ENCODE peak calls at places on chromosome 22, in eight cellular contexts. G, K, B, E, Z, F, S and L are unnamed samples.

GRCh38 chr22:19819209-19819910 is 35.3 kb downstream of the GNB1L start:
- DNase-seq in F (no peak), Z (no peak), G (no peak), K (no peak), B (no peak), E (peak; percentile 6), S (no peak), L (no peak)

GRCh38 chr22:50441428-50441993 is 33.3 kb downstream of the SBF1 start:
- DNase-seq in S (no peak), F (no peak), E (no peak), G (no peak), Z (no peak), K (peak; percentile 10), B (peak; percentile 37), L (no peak)

GRCh38 chr22:28909375-28909774 is 26.0 kb downstream of the ZNRF3 start:
- DNase-seq in Z (no peak), F (no peak), G (no peak), K (no peak), S (no peak), B (peak; percentile 28), E (no peak), L (no peak)

GRCh38 chr22:37173709-37174108 is 14.3 kb downstream of the C1QTNF6 start:
- DNase-seq in F (peak; percentile 34), S (no peak), G (no peak), Z (no peak), B (peak; percentile 13), E (peak; percentile 56), K (no peak), L (peak; percentile 66)

GRCh38 chr22:37982938-37983859 is 1.2 kb downstream of the SOX10 start:
- DNase-seq in S (no peak), G (no peak), E (no peak), F (no peak), K (no peak), Z (no peak), B (no peak), L (no peak)

GRCh38 chr22:41934284-41935014 is 7.8 kb upstream of the TNFRSF13C start:
- DNase-seq in B (no peak), S (no peak), Z (peak; percentile 26), E (no peak), K (no peak), F (peak; percentile 74), G (no peak), L (no peak)

GRCh38 chr22:29030618-29031235 is 30.9 kb downstream of the C22orf31 start:
- DNase-seq in Z (no peak), K (peak; percentile 71), B (peak; percentile 89), F (peak; percentile 80), E (peak; percentile 95), S (no peak), G (peak; percentile 82), L (peak; percentile 82)

GRCh38 chr22:50625131-50625567 is 2.8 kb downstream of the ARSA start:
- DNase-seq in F (peak; percentile 78), S (no peak), E (no peak), Z (no peak), K (no peak), B (no peak), G (no peak), L (no peak)

GRCh38 chr22:24516301-24516737 is 21.2 kb downstream of the UPB1 start:
- DNase-seq in G (peak; percentile 19), Z (no peak), S (no peak), K (no peak), B (no peak), F (no peak), E (peak; percentile 43), L (no peak)

GRCh38 chr22:38056969-38057841 is at the start of gene PICK1:
- DNase-seq in G (peak; percentile 89), B (peak; percentile 94), Z (peak; percentile 85), S (peak; percentile 65), K (peak; percentile 84), F (peak; percentile 95), E (peak; percentile 94), L (peak; percentile 94)

GRCh38 chr22:24125942-24126341 is 55.3 kb upstream of the SUSD2 start:
- DNase-seq in S (no peak), E (no peak), K (no peak), Z (no peak), F (no peak), B (no peak), G (no peak), L (no peak)

GRCh38 chr22:44337658-44338004 is 24.9 kb upstream of the SHISAL1 start:
- DNase-seq in K (no peak), E (peak; percentile 37), B (peak; percentile 86), G (peak; percentile 33), F (no peak), S (no peak), Z (no peak), L (no peak)

GRCh38 chr22:35917651-35918050 is 111.0 kb downstream of the RBFOX2 start:
- DNase-seq in G (no peak), Z (no peak), E (no peak), K (no peak), S (no peak), F (no peak), B (no peak), L (no peak)
- H3K4me1 ChIP-seq in G (peaks cover 44% of the 10 kb centered on the region), Z (peaks cover 99% of the 10 kb centered on the region), E (peaks cover 30% of the 10 kb centered on the region), K (peaks cover 9% of the 10 kb centered on the region), S (peaks cover 14% of the 10 kb centered on the region), F (peaks cover 23% of the 10 kb centered on the region), B (peaks cover 39% of the 10 kb centered on the region), L (peaks cover 82% of the 10 kb centered on the region)

DNA sequence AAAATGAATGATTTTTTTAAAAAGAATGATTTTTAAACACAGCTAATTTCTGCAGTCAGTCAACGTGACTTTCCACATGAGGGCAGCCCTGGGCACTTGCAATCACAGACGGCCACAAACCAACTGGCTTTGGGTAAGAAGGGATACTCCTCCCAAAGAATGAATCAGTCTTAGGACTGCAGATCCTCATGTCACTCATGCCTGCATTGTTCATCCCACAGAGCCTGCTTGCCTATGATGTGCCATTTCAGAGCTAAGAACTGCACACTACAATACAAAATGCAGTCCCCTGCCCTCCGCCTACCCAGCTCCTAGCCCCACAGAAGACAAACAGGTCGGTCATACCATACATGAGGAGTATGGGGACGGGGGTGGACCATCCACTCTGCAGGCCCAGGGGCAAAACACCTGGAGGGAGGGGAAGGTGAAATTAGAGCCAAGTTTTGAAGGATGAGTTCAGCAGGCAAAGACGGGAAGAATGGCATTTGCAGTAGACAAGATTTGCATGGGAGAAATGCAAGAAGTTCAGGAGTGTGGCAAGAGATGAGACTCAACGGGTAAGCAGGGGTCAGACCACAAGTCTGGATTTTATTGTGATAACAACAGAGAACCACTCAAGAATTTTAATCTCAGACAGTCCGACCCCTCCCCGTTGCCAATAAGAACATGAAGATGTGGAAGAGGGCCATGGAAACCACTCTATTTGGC is 24.7 kb downstream of the PACSIN2 start:
- DNase-seq in F (no peak), E (peak; percentile 78), S (no peak), B (no peak), Z (no peak), K (no peak), G (peak; percentile 86), L (peak; percentile 75)
- TF ChIP-seq CTCF in F (no peak), E (peak; percentile 48), S (no peak), B (no peak), Z (no peak), K (no peak), G (peak; percentile 62), L (no peak)

DNA sequence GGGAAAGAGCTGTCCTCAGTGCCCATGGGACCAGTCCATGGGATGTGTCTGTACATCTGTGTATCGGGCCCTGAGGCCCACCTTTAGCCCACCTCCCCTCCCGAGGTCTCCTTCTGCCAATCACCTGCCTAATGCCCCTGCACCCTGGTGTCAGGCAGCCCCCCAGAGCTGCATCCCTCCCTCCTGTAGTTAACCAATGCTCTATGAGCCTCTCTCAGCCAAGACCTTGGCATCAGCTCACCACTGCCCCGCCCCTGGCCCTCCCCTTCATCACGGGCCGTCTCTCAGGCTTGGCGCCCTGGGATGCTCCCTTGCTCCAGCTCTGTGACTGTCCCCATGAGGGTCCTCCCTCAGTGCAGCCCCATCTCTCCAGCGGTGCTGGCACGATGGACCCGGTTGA is 18.5 kb downstream of the MGAT3 start:
- DNase-seq in B (no peak), K (no peak), Z (no peak), E (no peak), S (no peak), F (no peak), G (no peak), L (no peak)
- H3K27ac ChIP-seq in B (no peak overlapping the region), K (peak overlapping the region; percentile 50), Z (no peak overlapping the region), E (no peak overlapping the region), S (no peak overlapping the region), F (no peak overlapping the region), G (no peak overlapping the region), L (peak overlapping the region; percentile 18)

DNA sequence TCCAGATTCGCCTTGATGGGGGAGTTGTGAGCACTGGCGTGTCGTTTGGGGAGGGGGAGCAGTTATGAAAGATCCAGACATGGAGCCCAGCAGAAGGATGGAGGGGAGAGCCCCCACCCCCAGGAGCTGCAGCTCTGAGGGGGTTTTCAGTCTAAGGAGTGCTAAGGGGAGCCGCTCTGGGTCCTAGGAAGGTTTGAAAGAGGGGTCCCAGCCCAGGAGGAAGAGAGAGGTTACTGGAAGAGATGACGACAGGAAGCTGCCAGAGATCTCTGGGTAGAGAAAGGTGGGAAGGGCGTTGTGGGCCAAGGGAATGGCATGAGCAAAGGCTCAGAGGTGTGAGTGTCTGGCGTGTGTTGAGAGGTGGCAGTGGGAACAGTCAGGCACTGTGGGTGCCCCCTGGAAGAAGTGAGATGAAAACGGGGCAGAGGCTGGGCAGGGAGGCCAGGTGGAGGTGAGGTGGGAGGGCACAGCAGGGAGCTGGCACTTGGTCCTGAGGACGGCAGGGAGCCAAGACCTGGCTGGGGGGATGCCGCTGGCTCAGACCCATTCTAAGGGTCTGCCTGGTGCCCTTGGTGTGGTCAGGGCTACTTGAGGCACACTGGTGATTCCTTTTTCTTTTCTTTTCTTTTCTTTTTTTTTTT is 1.8 kb downstream of the MGAT3 start:
- DNase-seq in F (peak; percentile 69), S (no peak), B (no peak), Z (no peak), G (no peak), K (no peak), E (no peak), L (no peak)
- H3K4me1 ChIP-seq in F (peaks cover 15% of the 10 kb centered on the region), S (peaks cover 21% of the 10 kb centered on the region), B (no peaks in the 10 kb centered on the region), Z (peaks cover 67% of the 10 kb centered on the region), G (peaks cover 6% of the 10 kb centered on the region), K (peaks cover 2% of the 10 kb centered on the region), E (no peaks in the 10 kb centered on the region), L (peaks cover 12% of the 10 kb centered on the region)

DNA sequence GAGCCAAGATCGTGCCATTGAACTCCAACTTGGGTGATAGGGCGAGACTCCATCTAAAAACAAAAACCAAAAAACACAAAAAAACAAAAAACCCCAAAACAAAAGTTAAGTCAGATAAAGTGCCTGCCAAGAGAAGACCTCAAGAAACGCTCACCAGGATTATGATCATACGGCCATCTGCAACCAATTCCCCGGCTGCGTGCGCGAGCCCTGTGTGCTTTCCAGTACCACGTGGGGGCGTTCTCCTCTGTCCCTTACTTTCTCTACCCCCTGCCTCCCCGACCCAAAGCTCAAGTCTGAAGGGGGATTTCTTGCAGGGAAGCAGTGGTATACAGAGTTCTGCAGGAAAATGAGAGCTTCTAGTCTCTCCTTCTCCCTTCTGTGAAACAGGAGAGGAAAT is 10.5 kb upstream of the RPS19BP1 start:
- DNase-seq in B (no peak), S (no peak), F (no peak), G (peak; percentile 35), E (no peak), Z (peak; percentile 32), K (no peak), L (no peak)
- TF ChIP-seq CTCF in B (no peak), S (no peak), F (no peak), G (peak; percentile 31), E (no peak), Z (peak; percentile 72), K (no peak), L (no peak)

DNA sequence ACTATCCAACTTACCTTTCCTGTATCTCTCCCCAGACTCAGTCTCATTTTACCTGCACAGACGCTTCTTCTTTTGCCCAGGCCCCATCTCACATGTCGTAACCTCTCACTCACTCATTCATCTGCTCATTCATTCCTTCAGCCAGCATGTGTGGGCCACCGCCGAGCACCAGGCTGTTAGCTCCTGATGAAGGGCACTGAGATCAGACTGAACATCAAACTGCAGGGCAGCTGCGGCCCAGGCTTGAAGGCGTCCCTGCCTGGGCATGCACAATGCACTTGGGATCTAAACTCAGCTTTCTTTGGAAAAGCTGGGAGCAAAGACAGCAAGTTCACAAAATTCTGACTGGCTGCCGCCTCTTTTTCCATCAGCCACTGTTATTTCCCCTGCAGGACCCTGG is 1456.3 kb downstream of the BRD1 start:
- DNase-seq in K (no peak), G (no peak), F (peak; percentile 28), S (no peak), Z (no peak), E (no peak), B (no peak), L (no peak)
- H3K27ac ChIP-seq in K (no peak overlapping the region), G (peak overlapping the region; percentile 93), F (no peak overlapping the region), S (no peak overlapping the region), Z (no peak overlapping the region), E (no peak overlapping the region), B (no peak overlapping the region), L (no peak overlapping the region)